ENCODE peak calls at places on chromosome 20, in seven cellular contexts. D is MCF 10A; S is NCI-H526; X is activated gamma-delta T cell treated with anti-CD3 and anti-CD28 coated beads, Interleukin-2, amount 50 U/mL, for 16 hours; E is CD8-positive, alpha-beta T cell; F is NCI-H1092; Z is neural crest cell. L is an unnamed sample.

GRCh38 chr20:48723308-48724264 is 104.2 kb downstream of the PREX1 start:
- DNase-seq in D (no peak), S (peak; percentile 93), X (no peak), E (no peak), F (no peak), Z (no peak), L (no peak)

GRCh38 chr20:2599265-2600060 is 53.0 kb upstream of the NOP56 start:
- DNase-seq in D (no peak), S (peak; percentile 28), X (no peak), E (no peak), F (no peak), Z (no peak), L (no peak)

GRCh38 chr20:44215125-44215524 is 4.6 kb upstream of the OSER1 start:
- DNase-seq in D (peak; percentile 68), S (peak; percentile 48), X (peak; percentile 58), E (peak; percentile 82), F (peak; percentile 33), Z (peak; percentile 65), L (peak; percentile 70)

GRCh38 chr20:37692447-37693166 is 1.2 kb upstream of the CTNNBL1 start:
- DNase-seq in D (no peak), S (no peak), X (no peak), E (no peak), F (no peak), Z (no peak), L (no peak)

GRCh38 chr20:1332749-1333300 is 3.9 kb upstream of the SDCBP2 start:
- DNase-seq in D (no peak), S (no peak), X (no peak), E (no peak), F (no peak), Z (no peak), L (no peak)

GRCh38 chr20:15700147-15700765 is 873.0 kb downstream of the KIF16B start:
- DNase-seq in D (peak; percentile 16), S (no peak), X (no peak), E (no peak), F (no peak), Z (no peak), L (no peak)

GRCh38 chr20:55522296-55522815 is 483.0 kb downstream of the CBLN4 start:
- DNase-seq in D (no peak), S (no peak), X (no peak), E (no peak), F (no peak), Z (no peak), L (no peak)

GRCh38 chr20:59412896-59413295 is 112.5 kb downstream of the EDN3 start:
- DNase-seq in D (no peak), S (no peak), X (no peak), E (no peak), F (no peak), Z (no peak), L (no peak)

GRCh38 chr20:52031574-52032303 is 159.8 kb downstream of the ZFP64 start:
- DNase-seq in D (no peak), S (no peak), X (peak; percentile 13), E (peak; percentile 18), F (no peak), Z (no peak), L (no peak)

GRCh38 chr20:34637245-34638185 is 39.4 kb downstream of the PIGU start:
- DNase-seq in D (peak; percentile 80), S (no peak), X (no peak), E (no peak), F (no peak), Z (no peak), L (no peak)

GRCh38 chr20:49446080-49446479 is 36.4 kb downstream of the KCNB1 start:
- DNase-seq in D (no peak), S (peak; percentile 43), X (no peak), E (no peak), F (no peak), Z (no peak), L (no peak)

GRCh38 chr20:64064145-64064698 is 1.2 kb downstream of the TCEA2 start:
- DNase-seq in D (peak; percentile 72), S (no peak), X (no peak), E (no peak), F (no peak), Z (no peak), L (no peak)

GRCh38 chr20:20786428-20786827 is 74.0 kb upstream of the RALGAPA2 start:
- DNase-seq in D (no peak), S (no peak), X (no peak), E (no peak), F (no peak), Z (no peak), L (no peak)

GRCh38 chr20:62555642-62556420 is 80.0 kb upstream of the GATA5 start:
- DNase-seq in D (no peak), S (no peak), X (no peak), E (no peak), F (no peak), Z (peak; percentile 18), L (no peak)

GRCh38 chr20:64041781-64042771 is 6.1 kb downstream of the C20orf204 start:
- DNase-seq in D (no peak), S (no peak), X (no peak), E (no peak), F (no peak), Z (no peak), L (no peak)

GRCh38 chr20:48156521-48156920 is 371.2 kb upstream of the SULF2 start:
- DNase-seq in D (no peak), S (no peak), X (no peak), E (no peak), F (no peak), Z (no peak), L (no peak)